ENCODE peak calls at places on chromosomes 11 and 22, in four cellular contexts. L is WTC11, Y is K562, P is SK-N-SH. E is an unnamed sample.

GRCh38 chr11:73286240-73286810 is 14.2 kb downstream of the P2RY6 start:
- DNase-seq in Y (no peak), L (no peak), P (no peak), E (no peak)

GRCh38 chr11:94574193-94574961 is 7.2 kb downstream of the PIWIL4 start:
- DNase-seq in L (no peak), P (no peak), Y (no peak), E (no peak)

GRCh38 chr22:40463017-40463631 is 92.7 kb downstream of the SGSM3 start:
- DNase-seq in L (no peak), P (no peak), Y (no peak), E (no peak)

GRCh38 chr11:19474954-19475811 is 234.4 kb upstream of the E2F8 start:
- DNase-seq in P (peak), Y (no peak), L (no peak), E (no peak)

GRCh38 chr22:28394711-28395110 is 284.9 kb downstream of the TTC28 start:
- DNase-seq in L (no peak), P (no peak), Y (no peak), E (no peak)

GRCh38 chr11:65500262-65501004 is 1.6 kb downstream of the MALAT1 start:
- DNase-seq in L (no peak), Y (peak), P (no peak), E (no peak)

GRCh38 chr11:11410626-11411025 is 57.6 kb upstream of the CSNK2A3 start:
- DNase-seq in Y (no peak), P (no peak), L (no peak), E (no peak)

GRCh38 chr22:39087881-39088687 is 9.0 kb upstream of the APOBEC3H start:
- DNase-seq in Y (peak), L (peak), P (no peak), E (no peak)

GRCh38 chr11:125874556-125875124 is 12.8 kb upstream of the HYLS1 start:
- DNase-seq in L (peak), P (peak), Y (peak), E (peak)

GRCh38 chr11:48244804-48245203 is at the start of gene OR4X2:
- DNase-seq in P (no peak), Y (no peak), L (no peak), E (no peak)
- TF ChIP-seq FOXJ3 in P (no peak), Y (no peak), L (no peak), E (no peak)

DNA sequence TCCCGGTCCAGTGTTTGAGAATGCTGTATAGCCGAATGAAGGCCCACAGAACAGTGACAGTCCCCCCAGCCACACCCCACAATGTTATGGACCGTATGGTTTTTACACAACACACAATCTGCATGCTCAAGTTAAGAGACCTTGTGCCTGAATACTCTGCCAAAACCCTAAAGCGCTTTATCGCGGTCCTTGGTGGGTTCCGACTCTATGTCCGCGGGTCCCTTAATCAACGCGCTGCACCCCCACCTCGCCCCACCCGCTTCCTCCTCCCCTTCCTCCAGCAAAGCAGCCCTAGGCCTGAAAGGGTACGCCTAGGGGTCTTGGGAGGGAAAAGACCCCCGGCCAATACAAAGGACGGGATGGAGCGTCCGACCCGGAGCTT is 442 bp downstream of the COPB1 start:
- DNase-seq in P (no peak), L (peak), Y (no peak), E (peak)
- TF ChIP-seq FOXJ3 in P (no peak), L (no peak), Y (no peak), E (no peak)

GRCh38 chr22:29703595-29704195 is 16.1 kb upstream of the CABP7 start:
- DNase-seq in Y (no peak), P (peak), L (no peak), E (no peak)

GRCh38 chr22:29705651-29706050 is 14.2 kb upstream of the CABP7 start:
- DNase-seq in P (peak), Y (no peak), L (no peak), E (no peak)

GRCh38 chr22:29702931-29703594 is 16.7 kb upstream of the CABP7 start:
- DNase-seq in Y (no peak), P (peak), L (no peak), E (no peak)

GRCh38 chr22:29706493-29706892 is 13.3 kb upstream of the CABP7 start:
- DNase-seq in L (peak), P (peak), Y (no peak), E (no peak)

DNA sequence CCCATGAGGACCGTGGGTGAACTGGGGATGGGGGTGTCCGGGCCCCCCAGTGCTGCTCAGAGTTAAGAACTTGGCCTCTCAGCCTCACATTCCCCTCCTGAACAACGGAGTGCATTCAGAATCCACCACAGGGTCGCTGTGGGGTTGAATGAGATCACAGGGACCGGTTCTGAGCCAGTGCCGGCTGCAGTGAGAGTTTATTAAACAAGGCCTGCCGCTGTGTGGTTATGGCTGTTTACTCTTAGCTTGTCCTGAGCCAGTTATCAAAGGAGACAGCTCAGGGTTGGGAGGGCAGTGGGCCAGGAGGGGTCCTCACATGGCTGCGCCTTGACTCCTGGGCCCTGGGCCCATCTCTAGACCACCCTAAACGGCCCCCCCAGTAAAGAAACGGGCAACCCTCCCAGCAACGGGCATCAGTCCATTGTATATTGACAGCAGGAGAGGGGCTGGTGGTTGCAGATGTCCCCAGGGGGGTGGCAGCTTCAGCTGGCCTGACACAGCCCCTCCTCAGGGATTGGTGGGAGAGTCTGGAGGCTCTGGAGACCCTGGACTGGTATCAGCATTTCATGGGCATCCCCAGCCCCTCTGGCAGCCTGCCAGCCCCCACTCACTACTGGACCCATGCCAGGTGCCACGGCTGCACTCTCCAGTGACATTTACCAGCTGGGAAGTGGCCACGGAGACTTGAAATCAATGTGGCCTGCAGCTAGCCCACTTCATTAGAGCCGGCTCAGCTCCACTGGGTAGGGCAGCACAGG is 15.1 kb upstream of the CABP7 start:
- DNase-seq in P (peak), Y (no peak), L (no peak), E (peak)
- TF ChIP-seq FOXJ3 in P (peak), Y (no peak), L (no peak), E (no peak)

GRCh38 chr11:3158821-3159220 is 6.3 kb downstream of the OSBPL5 start:
- DNase-seq in L (no peak), P (no peak), Y (no peak), E (no peak)

GRCh38 chr11:3158131-3158591 is 6.9 kb downstream of the OSBPL5 start:
- DNase-seq in Y (no peak), L (no peak), P (no peak), E (no peak)

GRCh38 chr11:3156282-3156660 is 8.8 kb downstream of the OSBPL5 start:
- DNase-seq in P (no peak), L (no peak), Y (no peak), E (no peak)

GRCh38 chr11:3156661-3157311 is 8.3 kb downstream of the OSBPL5 start:
- DNase-seq in L (no peak), Y (no peak), P (no peak), E (no peak)

GRCh38 chr11:3157381-3158130 is 7.6 kb downstream of the OSBPL5 start:
- DNase-seq in L (no peak), Y (no peak), P (no peak), E (no peak)
- TF ChIP-seq FOXJ3 in L (no peak), Y (no peak), P (no peak), E (no peak)

GRCh38 chr22:21754523-21755128 is 19.0 kb upstream of the YPEL1 start:
- DNase-seq in P (no peak), L (no peak), Y (peak), E (no peak)

GRCh38 chr22:21752276-21752675 is 16.7 kb upstream of the YPEL1 start:
- DNase-seq in L (no peak), Y (no peak), P (no peak), E (no peak)

GRCh38 chr22:21758056-21758455 is 22.5 kb upstream of the YPEL1 start:
- DNase-seq in L (no peak), P (no peak), Y (no peak), E (no peak)

GRCh38 chr22:21755855-21756284 is 20.3 kb upstream of the YPEL1 start:
- DNase-seq in P (no peak), L (no peak), Y (peak), E (peak)

GRCh38 chr22:21753374-21754111 is 17.9 kb upstream of the YPEL1 start:
- DNase-seq in L (no peak), P (no peak), Y (peak), E (peak)
- TF ChIP-seq FOXJ3 in L (no peak), P (no peak), Y (no peak), E (no peak)

GRCh38 chr11:46293066-46293465 is 15.6 kb downstream of the CREB3L1 start:
- DNase-seq in P (no peak), L (no peak), Y (no peak), E (no peak)

GRCh38 chr11:46290021-46290420 is 12.6 kb downstream of the CREB3L1 start:
- DNase-seq in L (no peak), Y (no peak), P (no peak), E (no peak)

GRCh38 chr11:46293616-46294015 is 16.2 kb downstream of the CREB3L1 start:
- DNase-seq in Y (no peak), L (no peak), P (no peak), E (no peak)

GRCh38 chr11:46290598-46291309 is 13.3 kb downstream of the CREB3L1 start:
- DNase-seq in Y (peak), L (peak), P (peak), E (no peak)

GRCh38 chr11:46291441-46292143 is 14.1 kb downstream of the CREB3L1 start:
- DNase-seq in L (no peak), P (no peak), Y (no peak), E (no peak)
- TF ChIP-seq FOXJ3 in L (no peak), P (no peak), Y (no peak), E (no peak)

GRCh38 chr22:17703811-17704210 is 65.3 kb downstream of the BCL2L13 start:
- DNase-seq in P (no peak), L (no peak), Y (no peak), E (no peak)

GRCh38 chr22:17700778-17701177 is 62.2 kb downstream of the BCL2L13 start:
- DNase-seq in Y (no peak), P (no peak), L (no peak), E (no peak)

GRCh38 chr22:17698948-17699347 is 60.4 kb downstream of the BCL2L13 start:
- DNase-seq in Y (no peak), L (no peak), P (no peak), E (no peak)

GRCh38 chr22:17695986-17696385 is 57.4 kb downstream of the BCL2L13 start:
- DNase-seq in P (no peak), Y (no peak), L (no peak), E (no peak)

DNA sequence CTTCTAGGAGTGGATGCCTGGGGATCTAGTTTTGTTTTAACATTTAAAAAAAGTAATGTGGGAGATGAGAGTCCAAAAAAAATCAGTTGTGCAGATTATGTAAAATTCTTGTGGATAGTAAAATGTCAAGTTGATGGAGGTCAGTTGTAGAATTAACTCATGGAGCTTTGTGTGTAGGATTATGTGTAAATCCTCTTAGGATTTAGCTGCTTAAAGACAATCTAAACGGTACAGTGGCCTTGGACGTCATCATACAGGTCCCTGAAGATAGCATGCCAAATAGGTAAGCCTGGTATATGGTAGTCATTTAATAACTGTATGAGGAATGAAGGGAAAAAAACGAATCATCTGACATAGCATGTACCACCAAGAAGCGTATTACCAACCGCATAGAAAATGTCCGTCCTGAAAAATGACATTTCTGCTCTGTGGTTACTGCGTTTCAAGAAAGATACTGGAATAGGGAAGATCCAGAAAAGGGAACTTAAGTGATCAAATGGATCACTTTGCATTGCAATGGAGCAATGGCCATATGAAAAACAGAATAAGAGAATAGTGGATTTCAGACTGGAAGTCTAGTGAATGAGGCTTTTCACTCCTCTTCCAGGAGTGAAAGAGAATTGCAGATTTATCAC is 61.3 kb downstream of the BCL2L13 start:
- DNase-seq in P (no peak), Y (no peak), L (no peak), E (no peak)
- TF ChIP-seq FOXJ3 in P (no peak), Y (no peak), L (no peak), E (no peak)

GRCh38 chr11:77035041-77035440 is 843 bp downstream of the B3GNT6 start:
- DNase-seq in P (no peak), L (no peak), Y (no peak), E (no peak)
- TF ChIP-seq FOXJ3 in P (no peak), L (no peak), Y (no peak), E (no peak)

E was measured in HepG2.